ENCODE peak calls at places on chromosomes 16 and 17, in five cellular contexts. J, N, I, X and L are unnamed samples.

GRCh38 chr17:2215616-2216364 is 87.8 kb downstream of the SMG6 start:
- DNase-seq in I (peak), N (peak), X (peak), J (peak), L (no peak)

GRCh38 chr16:62018301-62019060 is 17.8 kb downstream of the CDH8 start:
- DNase-seq in I (no peak), N (no peak), J (no peak), X (no peak), L (no peak)

GRCh38 chr16:53775821-53776431 is 72.0 kb downstream of the FTO start:
- DNase-seq in X (peak), J (peak), I (peak), N (peak), L (peak)

GRCh38 chr17:39099686-39100293 is 51.6 kb downstream of the PLXDC1 start:
- DNase-seq in N (no peak), J (peak), I (peak), X (no peak), L (no peak)

GRCh38 chr17:45129426-45129939 is 2.8 kb downstream of the PLCD3 start:
- DNase-seq in N (no peak), J (peak), X (no peak), I (no peak), L (no peak)

GRCh38 chr16:54275956-54276355 is 10.6 kb downstream of the IRX3 start:
- DNase-seq in I (no peak), X (no peak), J (no peak), N (no peak), L (no peak)

GRCh38 chr16:87484487-87485331 is 8.1 kb downstream of the ZCCHC14 start:
- DNase-seq in N (no peak), X (no peak), J (no peak), I (no peak), L (no peak)

GRCh38 chr17:57724038-57724728 is 20.9 kb downstream of the CCDC182 start:
- DNase-seq in X (no peak), N (no peak), I (no peak), J (peak), L (no peak)

GRCh38 chr17:59760164-59760563 is 52.7 kb downstream of the VMP1 start:
- DNase-seq in X (no peak), J (no peak), I (no peak), N (no peak), L (no peak)

GRCh38 chr17:59365383-59365981 is 34.0 kb downstream of the YPEL2 start:
- DNase-seq in X (no peak), I (no peak), N (no peak), J (no peak), L (no peak)

GRCh38 chr16:89138513-89138795 is 33.1 kb upstream of the CDH15 start:
- DNase-seq in J (no peak), N (no peak), X (no peak), I (no peak), L (no peak)

GRCh38 chr17:48492401-48493298 is 38.2 kb downstream of the HOXB1 start:
- DNase-seq in I (no peak), N (no peak), X (peak), J (peak), L (no peak)

GRCh38 chr17:55577687-55578086 is 66.4 kb upstream of the SMIM36 start:
- DNase-seq in I (no peak), J (no peak), X (peak), N (no peak), L (peak)

GRCh38 chr17:45228121-45228941 is 6.6 kb downstream of the FMNL1 start:
- DNase-seq in I (no peak), X (no peak), N (no peak), J (no peak), L (no peak)

GRCh38 chr17:82751571-82752370 is at the start of gene TBCD:
- DNase-seq in X (peak), J (peak), I (peak), N (peak), L (no peak)

GRCh38 chr16:22225060-22225459 is 19.0 kb downstream of the EEF2K start:
- DNase-seq in I (no peak), J (no peak), N (no peak), X (no peak), L (no peak)

GRCh38 chr16:52068447-52069074 is 478.4 kb downstream of the TOX3 start:
- DNase-seq in X (peak), J (no peak), I (no peak), N (no peak), L (no peak)

GRCh38 chr17:63622571-63623390 is 564 bp downstream of the MAP3K3 start:
- DNase-seq in I (no peak), J (peak), X (peak), N (no peak), L (no peak)

GRCh38 chr16:27189335-27189972 is 13.9 kb upstream of the KDM8 start:
- DNase-seq in X (no peak), J (no peak), I (no peak), N (no peak), L (no peak)

GRCh38 chr16:35510701-35511100 is 2051.3 kb downstream of the TP53TG3F start:
- DNase-seq in X (no peak), J (no peak), I (no peak), N (no peak), L (no peak)

GRCh38 chr16:19601083-19601976 is 45.8 kb downstream of the VPS35L start:
- DNase-seq in X (no peak), J (peak), I (no peak), N (no peak), L (no peak)

GRCh38 chr17:74059471-74059870 is 144.0 kb upstream of the RPL38 start:
- DNase-seq in X (no peak), N (no peak), J (no peak), I (no peak), L (no peak)

GRCh38 chr17:4833941-4834501 is 881 bp downstream of the MINK1 start:
- DNase-seq in J (peak), N (no peak), I (peak), X (peak), L (no peak)

GRCh38 chr16:81170824-81171223 is 67.7 kb upstream of the BCO1 start:
- DNase-seq in I (no peak), J (no peak), N (no peak), X (no peak), L (no peak)

GRCh38 chr17:5553479-5553878 is 30.8 kb downstream of the NLRP1 start:
- DNase-seq in X (no peak), J (no peak), I (no peak), N (no peak), L (no peak)

GRCh38 chr17:76166906-76167305 is 25.9 kb upstream of the FOXJ1 start:
- DNase-seq in X (no peak), J (no peak), I (no peak), N (no peak), L (no peak)

GRCh38 chr16:55001931-55002330 is 71.3 kb downstream of the IRX5 start:
- DNase-seq in N (no peak), J (no peak), X (no peak), I (no peak), L (no peak)

GRCh38 chr17:49471089-49471683 is 23.9 kb upstream of the NGFR start:
- DNase-seq in X (no peak), J (no peak), I (no peak), N (no peak), L (no peak)

GRCh38 chr16:26374279-26374925 is 682.6 kb downstream of the HS3ST4 start:
- DNase-seq in J (no peak), N (no peak), I (no peak), X (no peak), L (no peak)

GRCh38 chr17:32995416-32995815 is 3.8 kb downstream of the SPACA3 start:
- DNase-seq in N (no peak), X (no peak), I (no peak), J (no peak), L (no peak)

GRCh38 chr17:32993977-32994376 is 2.3 kb downstream of the SPACA3 start:
- DNase-seq in I (no peak), N (no peak), X (no peak), J (no peak), L (no peak)

GRCh38 chr17:32998893-32999240 is 7.2 kb downstream of the SPACA3 start:
- DNase-seq in J (no peak), N (peak), X (no peak), I (no peak), L (peak)

GRCh38 chr17:33002245-33002644 is 10.6 kb downstream of the SPACA3 start:
- DNase-seq in X (no peak), I (no peak), N (no peak), J (no peak), L (no peak)

GRCh38 chr17:32998111-32998892 is 6.7 kb downstream of the SPACA3 start:
- DNase-seq in X (peak), N (peak), J (peak), I (peak), L (no peak)
- H3K4me3 ChIP-seq in X (no peak), N (peak), J (no peak), I (peak), L (peak)

GRCh38 chr17:40284085-40284713 is 3.5 kb upstream of the CDC6 start:
- DNase-seq in J (no peak), I (no peak), X (no peak), N (peak), L (peak)
- TF ChIP-seq CTCF in J (no peak), I (peak), X (peak), N (peak), L (peak)

DNA sequence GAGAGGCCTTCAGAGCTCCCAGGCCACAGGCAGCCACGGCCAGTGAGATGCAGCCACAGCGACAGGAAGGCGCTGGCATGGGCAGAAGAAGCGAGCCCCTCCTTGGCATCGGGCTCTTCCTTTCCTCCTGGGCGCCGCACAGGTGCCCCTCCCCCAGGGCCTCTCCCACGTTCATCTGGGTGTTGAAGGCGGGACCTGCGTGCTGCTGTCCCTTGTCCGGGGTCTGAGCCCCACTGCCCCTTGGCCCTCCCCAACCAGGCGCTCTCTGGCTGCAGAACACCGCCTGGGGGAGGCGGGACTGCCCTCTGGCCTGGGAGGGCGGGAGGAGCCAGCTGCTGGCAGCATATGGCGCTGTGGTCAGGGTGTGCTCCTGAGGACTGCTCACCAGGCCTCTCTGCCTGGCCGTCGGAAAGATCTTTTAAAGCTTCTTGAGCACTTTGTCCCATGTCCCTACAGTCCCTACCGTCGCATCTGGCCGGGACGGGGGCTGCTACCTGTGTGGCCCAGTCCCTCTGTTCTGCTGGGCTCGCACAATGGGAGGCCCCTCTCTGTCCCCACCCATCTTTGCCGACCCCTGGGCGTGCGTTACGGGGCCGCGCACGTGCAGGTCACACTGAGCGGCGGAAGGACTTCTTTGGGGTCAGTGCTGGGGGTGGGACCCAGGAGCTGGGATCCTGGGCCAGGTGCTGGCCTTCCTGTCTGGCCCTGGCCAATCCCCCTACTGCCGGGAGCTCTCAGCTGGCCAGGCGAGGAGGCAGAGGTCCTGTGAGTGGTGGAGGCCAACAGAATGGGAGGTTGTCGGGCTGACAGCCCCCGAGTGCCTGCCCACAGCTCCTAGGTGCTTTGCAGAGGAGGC is 1.7 kb downstream of the SLC25A10 start:
- DNase-seq in N (no peak), I (no peak), J (no peak), X (no peak), L (no peak)
- H3K4me3 ChIP-seq in N (no peak), I (peak), J (no peak), X (no peak), L (peak)

DNA sequence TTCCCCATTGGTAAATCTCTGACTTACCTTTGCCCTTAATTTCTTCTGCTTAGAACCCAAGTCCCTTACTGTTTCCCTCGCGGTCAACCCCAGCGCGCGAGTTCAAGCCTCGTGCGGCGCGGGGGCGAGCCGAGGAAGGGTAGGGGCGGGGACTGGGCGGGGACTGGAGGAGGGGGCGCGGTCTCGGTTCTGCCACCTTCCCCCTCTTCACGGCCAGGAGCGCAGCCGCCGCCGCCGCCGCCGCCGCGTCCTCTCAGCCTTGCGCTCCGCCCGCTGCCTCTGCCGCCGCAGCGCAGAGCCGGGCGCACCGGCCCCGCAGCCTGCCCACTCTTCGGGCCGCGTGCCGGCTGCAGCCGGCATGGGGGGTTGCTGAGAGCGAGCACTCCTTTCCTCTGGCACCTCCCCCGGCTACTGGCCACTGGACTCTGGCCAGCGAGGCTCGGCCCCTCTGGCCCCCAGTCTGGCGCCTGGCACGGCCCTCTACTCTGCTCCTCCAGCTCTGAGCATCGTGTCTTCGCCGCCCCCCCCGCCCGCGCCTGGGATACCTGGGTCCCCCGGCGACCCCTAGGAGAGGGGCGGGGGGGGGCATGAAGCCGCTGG is at the start of gene RAPGEFL1:
- DNase-seq in X (peak), N (no peak), J (peak), I (no peak), L (no peak)
- TF ChIP-seq CTCF in X (no peak), N (no peak), J (no peak), I (no peak), L (no peak)

GRCh38 chr17:68100000-68100641 is 64.6 kb downstream of the KPNA2 start:
- DNase-seq in I (no peak), X (no peak), J (no peak), N (no peak), L (no peak)
- H3K4me3 ChIP-seq in I (no peak), X (no peak), J (no peak), N (no peak), L (no peak)

DNA sequence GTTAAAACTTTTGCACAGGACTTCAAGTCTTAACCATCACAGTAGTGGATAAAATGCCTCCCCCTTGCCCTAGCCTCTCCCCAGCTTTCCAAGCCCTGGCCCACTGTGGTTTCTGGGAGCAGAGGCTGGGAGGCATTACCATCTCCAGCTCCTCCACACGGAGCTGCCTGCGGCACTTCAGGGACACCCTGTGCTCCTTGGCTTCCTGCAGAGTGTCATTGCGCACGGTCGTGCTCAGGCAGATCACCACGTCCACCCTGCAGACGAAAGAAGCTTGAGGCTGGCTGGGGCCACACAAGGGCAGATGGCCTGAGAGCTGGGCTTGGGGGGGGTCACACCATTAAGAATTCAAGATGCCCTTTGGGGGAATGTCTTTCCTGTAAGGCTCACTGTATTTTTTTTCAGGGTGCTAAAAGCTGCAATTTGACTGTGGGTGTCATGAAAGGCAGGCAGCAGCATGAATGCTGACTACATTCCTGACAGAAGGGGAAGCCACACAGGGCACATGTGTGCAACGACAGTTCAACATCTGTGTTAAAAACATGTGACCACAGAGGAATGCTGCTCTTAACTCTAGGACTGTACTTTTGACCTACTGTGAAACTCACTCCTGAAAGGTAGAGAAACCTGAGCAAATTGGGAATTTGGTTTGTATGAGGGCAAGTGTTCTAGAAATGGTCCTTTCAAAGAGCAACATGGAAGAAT is 47.7 kb upstream of the CLEC18B start:
- DNase-seq in N (no peak), X (no peak), J (no peak), I (no peak), L (no peak)
- TF ChIP-seq CTCF in N (no peak), X (no peak), J (no peak), I (no peak), L (no peak)

GRCh38 chr17:77466596-77467223 is 325.9 kb downstream of the SEC14L1 start:
- DNase-seq in J (no peak), I (no peak), X (no peak), N (no peak), L (no peak)
- H3K4me3 ChIP-seq in J (no peak), I (no peak), X (no peak), N (no peak), L (no peak)